ENCODE peak calls at places on chromosomes 7 and 10, in eight cellular contexts. K is coronary artery, L is GM23248, N is heart left ventricle, V is body of pancreas, W is ovary, T is cardiac fibroblast, H is right lobe of liver. O is an unnamed sample.

GRCh38 chr7:17947606-17948005 is 7.3 kb upstream of the SNX13 start:
- DNase-seq in T (no peak), V (no peak), H (no peak), K (no peak), W (no peak), N (no peak), L (no peak), O (no peak)

GRCh38 chr7:30842542-30843451 is 68.9 kb upstream of the AQP1 start:
- DNase-seq in T (peak), N (no peak), V (no peak), K (peak), H (no peak), L (peak), W (no peak), O (no peak)

GRCh38 chr7:70681111-70681846 is 450.7 kb upstream of the GALNT17 start:
- DNase-seq in K (no peak), N (no peak), V (no peak), T (no peak), H (no peak), L (no peak), W (no peak), O (no peak)

GRCh38 chr7:2109936-2110585 is 122.7 kb downstream of the MAD1L1 start:
- DNase-seq in K (no peak), T (peak), V (no peak), L (peak), H (no peak), W (no peak), N (no peak), O (no peak)

GRCh38 chr7:70312336-70312735 is 714.1 kb downstream of the AUTS2 start:
- DNase-seq in K (no peak), H (no peak), T (no peak), L (no peak), N (no peak), V (no peak), W (no peak), O (no peak)

GRCh38 chr7:1558181-1558811 is 2.3 kb upstream of the TMEM184A start:
- DNase-seq in L (no peak), V (no peak), W (no peak), H (peak), T (no peak), K (no peak), N (peak), O (peak)

GRCh38 chr10:124092270-124093075 is 925 bp downstream of the CHST15 start:
- DNase-seq in V (peak), N (peak), W (peak), T (peak), H (peak), L (peak), K (peak), O (peak)

GRCh38 chr7:98807306-98807880 is 62.4 kb downstream of the TMEM130 start:
- DNase-seq in W (no peak), N (no peak), K (no peak), L (no peak), H (no peak), V (no peak), T (peak), O (no peak)

GRCh38 chr7:68199951-68200660 is 1203.5 kb downstream of the TYW1 start:
- DNase-seq in L (no peak), K (no peak), N (no peak), W (no peak), T (no peak), H (no peak), V (no peak), O (no peak)

GRCh38 chr7:4730276-4730675 is 45.1 kb upstream of the AP5Z1 start:
- DNase-seq in V (no peak), N (no peak), H (no peak), T (no peak), K (no peak), L (no peak), W (no peak), O (no peak)

GRCh38 chr7:4738711-4739527 is 36.5 kb upstream of the AP5Z1 start:
- DNase-seq in H (no peak), T (peak), W (peak), K (peak), L (peak), N (peak), V (peak), O (peak)

GRCh38 chr10:78685466-78686163 is 383.2 kb upstream of the ZMIZ1 start:
- DNase-seq in T (peak), V (no peak), L (peak), W (no peak), N (no peak), K (no peak), H (no peak), O (no peak)

GRCh38 chr7:48147078-48147591 is 24.1 kb upstream of the ABCA13 start:
- DNase-seq in H (no peak), V (no peak), K (no peak), T (no peak), W (no peak), L (no peak), N (no peak), O (no peak)

GRCh38 chr7:45890902-45891461 is 2.7 kb downstream of the IGFBP1 start:
- DNase-seq in V (no peak), L (peak), H (no peak), W (no peak), T (peak), K (no peak), N (no peak), O (no peak)

GRCh38 chr10:61283489-61284221 is 169.5 kb downstream of the TMEM26 start:
- DNase-seq in W (no peak), L (peak), K (no peak), V (no peak), T (peak), N (no peak), H (no peak), O (no peak)
- H3K4me3 ChIP-seq in W (no peak), L (peak), K (peak), V (no peak), T (no peak), N (no peak), H (no peak), O (no peak)

DNA sequence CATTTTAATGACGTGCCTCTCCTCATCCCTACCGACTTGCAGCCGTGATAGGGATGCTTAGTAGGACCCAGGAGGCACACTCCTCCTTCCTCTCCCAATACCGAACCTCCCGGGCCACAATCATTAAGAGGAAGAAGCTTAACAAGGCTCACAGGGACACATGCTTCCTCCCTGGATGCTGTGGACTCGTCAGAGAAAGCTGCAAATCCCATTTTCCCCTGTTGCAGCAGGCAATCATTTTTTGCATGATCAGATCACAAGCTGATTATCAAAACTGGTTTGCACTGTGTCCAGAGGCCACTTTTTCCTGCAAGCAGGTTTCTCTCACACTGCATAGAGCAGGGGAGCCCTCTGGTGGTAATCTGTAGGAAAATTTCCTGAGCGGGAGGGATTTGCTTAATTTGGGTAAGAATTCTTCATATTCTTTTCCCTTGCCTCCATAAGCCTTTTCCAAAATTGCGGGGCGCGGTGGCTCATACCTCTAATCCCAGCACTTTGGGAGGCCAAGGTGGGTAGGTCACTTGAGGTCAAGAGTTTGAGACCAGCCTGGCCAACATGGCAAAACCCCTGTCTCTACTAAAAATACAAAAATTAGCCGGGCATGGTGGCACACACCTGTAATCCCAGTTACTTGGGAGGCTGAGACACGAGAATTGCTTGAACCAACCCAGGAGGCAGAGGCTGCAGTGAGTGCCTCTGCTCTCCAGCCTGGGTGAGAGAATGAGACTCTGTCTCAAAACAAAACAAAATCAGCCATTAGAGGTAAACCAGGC is 16.1 kb upstream of the LAMB4 start:
- DNase-seq in N (peak), H (peak), V (peak), K (no peak), L (peak), W (peak), T (peak), O (no peak)
- H3K4me3 ChIP-seq in N (peak), H (no peak), V (no peak), K (peak), L (peak), W (no peak), T (no peak), O (peak)

GRCh38 chr10:103278862-103279298 is 1.9 kb downstream of the INA start:
- DNase-seq in K (no peak), N (peak), L (peak), H (no peak), T (peak), W (peak), V (peak), O (peak)
- H3K4me3 ChIP-seq in K (no peak), N (no peak), L (no peak), H (no peak), T (no peak), W (no peak), V (no peak), O (no peak)

DNA sequence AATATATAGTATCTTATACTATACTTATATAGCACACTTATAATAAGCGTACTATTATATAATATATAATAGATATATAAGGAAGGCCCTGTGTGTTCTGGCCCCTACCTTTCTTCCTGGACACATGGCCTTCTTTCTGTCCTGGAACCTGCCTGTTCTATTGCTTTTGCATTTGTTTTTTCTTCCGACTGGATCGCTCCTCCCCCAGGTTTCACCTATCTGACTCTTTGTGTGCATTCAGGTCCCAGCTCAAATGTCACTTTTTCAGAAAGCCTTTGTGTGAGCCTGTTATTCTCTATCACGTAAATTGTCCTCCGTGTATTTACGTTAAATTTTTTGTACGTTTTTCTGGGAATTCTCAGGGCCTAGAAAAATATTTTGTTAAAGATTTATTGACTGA is 2.9 kb upstream of the TRIM8 start:
- DNase-seq in W (no peak), L (no peak), H (no peak), K (no peak), T (no peak), V (no peak), N (no peak), O (no peak)
- H3K4me3 ChIP-seq in W (peak), L (peak), H (peak), K (peak), T (peak), V (no peak), N (peak), O (peak)

GRCh38 chr10:8616166-8616565 is 561.7 kb downstream of the GATA3 start:
- DNase-seq in T (no peak), K (no peak), V (no peak), H (no peak), N (no peak), W (no peak), L (no peak), O (no peak)

GRCh38 chr10:8614054-8614565 is 559.6 kb downstream of the GATA3 start:
- DNase-seq in L (no peak), V (no peak), H (no peak), W (no peak), K (no peak), N (no peak), T (no peak), O (no peak)

GRCh38 chr10:8617792-8618191 is 563.3 kb downstream of the GATA3 start:
- DNase-seq in N (no peak), T (no peak), L (no peak), K (no peak), H (no peak), W (no peak), V (no peak), O (no peak)

GRCh38 chr10:8615118-8615517 is 560.6 kb downstream of the GATA3 start:
- DNase-seq in N (no peak), T (no peak), V (no peak), L (no peak), H (no peak), K (no peak), W (no peak), O (no peak)

DNA sequence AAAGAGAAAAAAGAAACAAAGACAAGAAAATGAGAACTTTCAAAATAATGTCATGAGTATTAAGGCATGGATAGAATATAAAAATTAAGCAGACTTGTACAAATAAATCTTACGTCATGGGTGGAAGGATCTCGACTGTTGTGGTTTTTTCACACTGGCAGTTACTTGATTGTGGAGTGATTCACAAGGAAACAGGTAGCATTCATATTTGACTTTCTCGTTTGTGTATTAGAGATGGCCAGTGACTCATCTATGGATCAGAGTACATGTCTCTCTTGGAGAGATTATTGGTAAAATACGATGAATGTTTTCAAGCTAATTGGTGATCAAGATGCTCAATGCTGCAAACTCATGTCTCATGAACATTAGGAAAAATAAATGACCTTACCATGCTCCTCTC is 564.3 kb downstream of the GATA3 start:
- DNase-seq in K (no peak), H (no peak), V (no peak), W (no peak), N (no peak), T (no peak), L (no peak), O (no peak)
- H3K4me3 ChIP-seq in K (no peak), H (no peak), V (no peak), W (no peak), N (no peak), T (no peak), L (no peak), O (no peak)

DNA sequence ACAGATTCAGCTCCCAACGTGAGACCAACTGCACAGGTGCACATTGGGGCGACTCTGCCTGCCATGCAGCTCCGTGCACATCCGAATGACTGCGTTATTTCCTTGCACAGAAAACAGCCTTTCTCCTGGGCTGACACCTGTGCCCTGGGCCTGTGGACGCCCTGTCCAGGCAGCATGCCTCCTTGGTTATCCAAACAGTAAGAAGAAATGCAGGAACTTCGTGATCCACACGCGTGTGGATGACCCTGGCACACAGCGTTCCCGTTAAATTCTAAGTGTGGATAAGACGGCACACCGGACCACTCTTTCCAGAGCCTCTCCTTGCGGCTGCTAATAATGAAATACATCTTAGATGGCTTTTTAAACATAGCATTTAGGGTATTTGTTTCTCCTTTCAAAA is 39.6 kb downstream of the NKX6-2 start:
- DNase-seq in H (no peak), N (no peak), T (no peak), V (no peak), L (no peak), W (no peak), K (no peak), O (no peak)
- H3K4me3 ChIP-seq in H (no peak), N (no peak), T (no peak), V (no peak), L (no peak), W (no peak), K (no peak), O (no peak)

O was measured in heart right ventricle.